ENCODE peak calls at places on chromosomes 6 and 20, in ten cellular contexts. O is CD8-positive, alpha-beta memory T cell; P is Kasumi-1; L is fibroblast of the conjunctiva; V is aorta; Y is spleen; M is fibroblast of villous mesenchyme; U is CD4-positive, alpha-beta T cell; G is T-helper 1 cell; S is naive thymus-derived CD8-positive, alpha-beta T cell. X is an unnamed sample.

GRCh38 chr6:90787411-90787810 is 200.5 kb upstream of the MAP3K7 start:
- DNase-seq in O (no peak), P (no peak), L (no peak), V (no peak), Y (no peak), M (no peak), U (no peak), G (no peak), S (no peak), X (no peak)

GRCh38 chr6:13870185-13870584 is 54.6 kb upstream of the RNF182 start:
- DNase-seq in O (no peak), P (no peak), L (no peak), V (no peak), Y (no peak), M (no peak), U (no peak), G (no peak), S (no peak), X (no peak)

GRCh38 chr20:22729180-22729579 is 144.8 kb upstream of the FOXA2 start:
- DNase-seq in O (no peak), P (no peak), L (no peak), V (no peak), Y (no peak), M (no peak), U (no peak), G (no peak), S (no peak), X (no peak)

GRCh38 chr6:100968934-100969333 is 87.8 kb upstream of the ASCC3 start:
- DNase-seq in O (no peak), P (no peak), L (no peak), V (no peak), Y (no peak), M (no peak), U (no peak), G (no peak), S (no peak), X (peak)

GRCh38 chr20:34475979-34476736 is 40.1 kb upstream of the DYNLRB1 start:
- DNase-seq in O (no peak), P (peak), L (no peak), V (peak), Y (peak), M (peak), U (no peak), G (no peak), S (no peak), X (peak)

GRCh38 chr6:39300739-39301138 is 13.5 kb downstream of the KCNK17 start:
- DNase-seq in O (no peak), P (peak), L (no peak), V (no peak), Y (no peak), M (no peak), U (no peak), G (no peak), S (no peak), X (no peak)

GRCh38 chr6:39892490-39893129 is 41.7 kb downstream of the MOCS1 start:
- DNase-seq in O (no peak), P (no peak), L (peak), V (peak), Y (no peak), M (peak), U (no peak), G (no peak), S (no peak), X (peak)

GRCh38 chr6:168157272-168158007 is 78.4 kb upstream of the FRMD1 start:
- DNase-seq in O (no peak), P (no peak), L (no peak), V (no peak), Y (no peak), M (peak), U (no peak), G (peak), S (no peak), X (no peak)

GRCh38 chr20:48706710-48707339 is 121.0 kb downstream of the PREX1 start:
- DNase-seq in O (peak), P (peak), L (no peak), V (peak), Y (peak), M (no peak), U (no peak), G (no peak), S (peak), X (no peak)

GRCh38 chr6:21593412-21593926 is at the start of gene SOX4:
- DNase-seq in O (peak), P (peak), L (peak), V (peak), Y (peak), M (peak), U (peak), G (peak), S (peak), X (peak)

GRCh38 chr6:146620655-146621054 is 21.9 kb downstream of the ADGB start:
- DNase-seq in O (no peak), P (peak), L (no peak), V (no peak), Y (no peak), M (peak), U (no peak), G (no peak), S (no peak), X (no peak)

GRCh38 chr6:37826188-37826587 is 6.7 kb downstream of the ZFAND3 start:
- DNase-seq in O (no peak), P (no peak), L (no peak), V (no peak), Y (no peak), M (peak), U (no peak), G (no peak), S (no peak), X (no peak)

GRCh38 chr6:26157150-26157837 is 70.1 kb downstream of the HFE start:
- DNase-seq in O (peak), P (peak), L (no peak), V (peak), Y (peak), M (peak), U (peak), G (no peak), S (peak), X (peak)

GRCh38 chr20:3987296-3987695 is 28.1 kb downstream of the RNF24 start:
- DNase-seq in O (no peak), P (no peak), L (no peak), V (no peak), Y (no peak), M (no peak), U (no peak), G (no peak), S (no peak), X (no peak)

GRCh38 chr6:143811492-143812157 is 31.5 kb upstream of the LTV1 start:
- DNase-seq in O (no peak), P (no peak), L (no peak), V (no peak), Y (no peak), M (peak), U (no peak), G (no peak), S (no peak), X (no peak)

GRCh38 chr6:11613858-11614257 is 76.3 kb downstream of the TMEM170B start:
- DNase-seq in O (no peak), P (no peak), L (peak), V (no peak), Y (no peak), M (peak), U (no peak), G (no peak), S (no peak), X (no peak)

GRCh38 chr6:110656492-110656891 is 158.8 kb downstream of the CDK19 start:
- DNase-seq in O (no peak), P (no peak), L (no peak), V (no peak), Y (no peak), M (no peak), U (no peak), G (no peak), S (no peak), X (no peak)

GRCh38 chr20:49380245-49380875 is 102.1 kb downstream of the KCNB1 start:
- DNase-seq in O (no peak), P (no peak), L (no peak), V (no peak), Y (no peak), M (no peak), U (no peak), G (no peak), S (no peak), X (no peak)

GRCh38 chr20:38192323-38192885 is 27.3 kb upstream of the TGM2 start:
- DNase-seq in O (no peak), P (no peak), L (no peak), V (no peak), Y (no peak), M (no peak), U (no peak), G (no peak), S (no peak), X (no peak)

GRCh38 chr6:119960065-119960464 is 610.5 kb upstream of the MAN1A1 start:
- DNase-seq in O (no peak), P (no peak), L (no peak), V (no peak), Y (no peak), M (no peak), U (no peak), G (no peak), S (no peak), X (no peak)

GRCh38 chr6:87393026-87393622 is 14.6 kb upstream of the CFAP206 start:
- DNase-seq in O (no peak), P (peak), L (peak), V (no peak), Y (no peak), M (peak), U (peak), G (peak), S (no peak), X (peak)

GRCh38 chr20:57435498-57436222 is 44.5 kb downstream of the RBM38 start:
- DNase-seq in O (peak), P (peak), L (no peak), V (peak), Y (peak), M (no peak), U (peak), G (peak), S (peak), X (peak)

GRCh38 chr6:63272397-63272796 is 47.4 kb downstream of the LGSN start:
- DNase-seq in O (no peak), P (peak), L (peak), V (no peak), Y (no peak), M (peak), U (no peak), G (no peak), S (no peak), X (peak)

GRCh38 chr6:110699780-110700179 is 115.5 kb downstream of the CDK19 start:
- DNase-seq in O (no peak), P (no peak), L (no peak), V (no peak), Y (no peak), M (no peak), U (no peak), G (no peak), S (no peak), X (no peak)

GRCh38 chr6:27471365-27472115 is 1.4 kb downstream of the ZNF184 start:
- DNase-seq in O (no peak), P (no peak), L (no peak), V (no peak), Y (no peak), M (no peak), U (no peak), G (no peak), S (no peak), X (peak)

GRCh38 chr6:116096979-116097816 is 3.5 kb upstream of the NT5DC1 start:
- DNase-seq in O (no peak), P (peak), L (no peak), V (no peak), Y (no peak), M (no peak), U (no peak), G (no peak), S (no peak), X (peak)

X was measured in NAMALWA.